ENCODE peak calls at places on chromosomes 3 and 15, in six cellular contexts. I, H, X, B, K and Y are unnamed samples.

GRCh38 chr3:176562381-176562780 is 634.9 kb downstream of the TBL1XR1 start:
- DNase-seq in I (no peak), H (no peak), X (no peak), B (no peak), K (no peak), Y (no peak)

GRCh38 chr15:41487802-41488201 is 5.9 kb upstream of the ITPKA start:
- DNase-seq in I (no peak), H (no peak), X (no peak), B (no peak), K (no peak), Y (no peak)

GRCh38 chr3:23800731-23801130 is 5.0 kb upstream of the UBE2E1 start:
- DNase-seq in I (peak), H (peak), X (no peak), B (no peak), K (no peak), Y (no peak)

GRCh38 chr3:126434931-126435411 is 40.3 kb downstream of the CFAP100 start:
- DNase-seq in I (no peak), H (no peak), X (no peak), B (no peak), K (peak), Y (no peak)

GRCh38 chr3:134666052-134666451 is 15.2 kb upstream of the KY start:
- DNase-seq in I (no peak), H (no peak), X (no peak), B (no peak), K (no peak), Y (no peak)

GRCh38 chr15:99928429-99928981 is 195.3 kb upstream of the LYSMD4 start:
- DNase-seq in I (peak), H (peak), X (peak), B (peak), K (peak), Y (peak)

GRCh38 chr3:45946307-45946706 is 3.0 kb downstream of the CXCR6 start:
- DNase-seq in I (no peak), H (no peak), X (no peak), B (no peak), K (no peak), Y (no peak)

GRCh38 chr3:126554560-126555525 is 3.9 kb downstream of the C3orf22 start:
- DNase-seq in I (no peak), H (no peak), X (peak), B (peak), K (peak), Y (peak)

GRCh38 chr3:9669277-9669676 is 20.0 kb downstream of the MTMR14 start:
- DNase-seq in I (no peak), H (no peak), X (no peak), B (no peak), K (no peak), Y (no peak)

GRCh38 chr3:104908761-104909160 is 457.9 kb upstream of the ALCAM start:
- DNase-seq in I (no peak), H (no peak), X (no peak), B (no peak), K (no peak), Y (no peak)

GRCh38 chr15:94671845-94672524 is 440.6 kb downstream of the MCTP2 start:
- DNase-seq in I (no peak), H (peak), X (no peak), B (no peak), K (no peak), Y (peak)

GRCh38 chr3:197309528-197310361 is 11.3 kb upstream of the DLG1 start:
- DNase-seq in I (peak), H (no peak), X (no peak), B (no peak), K (no peak), Y (peak)

GRCh38 chr15:73325191-73325980 is 43.4 kb downstream of the HCN4 start:
- DNase-seq in I (no peak), H (peak), X (no peak), B (no peak), K (no peak), Y (no peak)

GRCh38 chr3:83034806-83035703 is 1273.6 kb upstream of the GBE1 start:
- DNase-seq in I (no peak), H (no peak), X (no peak), B (no peak), K (no peak), Y (no peak)

GRCh38 chr3:127694467-127695215 is 21.9 kb downstream of the ABTB1 start:
- DNase-seq in I (peak), H (peak), X (no peak), B (peak), K (peak), Y (peak)

GRCh38 chr3:59451041-59451763 is 401.4 kb upstream of the CFAP20DC start:
- DNase-seq in I (no peak), H (no peak), X (no peak), B (peak), K (no peak), Y (no peak)

GRCh38 chr15:75431250-75431649 is 20.2 kb downstream of the SIN3A start:
- DNase-seq in I (no peak), H (no peak), X (no peak), B (no peak), K (no peak), Y (no peak)

GRCh38 chr3:10450494-10451440 is 54.6 kb downstream of the ATP2B2 start:
- DNase-seq in I (no peak), H (no peak), X (no peak), B (no peak), K (no peak), Y (no peak)

GRCh38 chr3:60536420-60536819 is 714.8 kb downstream of the FHIT start:
- DNase-seq in I (no peak), H (no peak), X (no peak), B (no peak), K (no peak), Y (no peak)

GRCh38 chr15:89090791-89091666 is 2.8 kb downstream of the ABHD2 start:
- DNase-seq in I (no peak), H (peak), X (peak), B (peak), K (peak), Y (peak)

GRCh38 chr3:195150194-195151118 is 120.5 kb downstream of the XXYLT1 start:
- DNase-seq in I (no peak), H (no peak), X (no peak), B (peak), K (peak), Y (peak)

GRCh38 chr15:68612979-68613740 is 34.4 kb downstream of the CORO2B start:
- DNase-seq in I (no peak), H (peak), X (no peak), B (no peak), K (no peak), Y (no peak)

GRCh38 chr3:180408654-180409053 is 193.3 kb upstream of the TTC14 start:
- DNase-seq in I (no peak), H (peak), X (no peak), B (no peak), K (no peak), Y (no peak)

GRCh38 chr3:149501524-149501923 is 27.0 kb downstream of the TM4SF4 start:
- DNase-seq in I (no peak), H (no peak), X (no peak), B (no peak), K (no peak), Y (no peak)

GRCh38 chr3:9503283-9503682 is 50.3 kb downstream of the LHFPL4 start:
- DNase-seq in I (peak), H (peak), X (peak), B (peak), K (peak), Y (peak)

GRCh38 chr3:71407833-71408232 is 175.7 kb downstream of the FOXP1 start:
- DNase-seq in I (no peak), H (no peak), X (no peak), B (no peak), K (no peak), Y (no peak)

GRCh38 chr3:63043631-63044030 is 168.4 kb upstream of the CADPS start:
- DNase-seq in I (no peak), H (peak), X (no peak), B (peak), K (no peak), Y (peak)

GRCh38 chr3:84125201-84125721 is 833.5 kb upstream of the CADM2 start:
- DNase-seq in I (no peak), H (no peak), X (no peak), B (no peak), K (no peak), Y (no peak)

GRCh38 chr3:62833538-62833937 is 41.7 kb downstream of the CADPS start:
- DNase-seq in I (no peak), H (peak), X (no peak), B (no peak), K (no peak), Y (no peak)

DNA sequence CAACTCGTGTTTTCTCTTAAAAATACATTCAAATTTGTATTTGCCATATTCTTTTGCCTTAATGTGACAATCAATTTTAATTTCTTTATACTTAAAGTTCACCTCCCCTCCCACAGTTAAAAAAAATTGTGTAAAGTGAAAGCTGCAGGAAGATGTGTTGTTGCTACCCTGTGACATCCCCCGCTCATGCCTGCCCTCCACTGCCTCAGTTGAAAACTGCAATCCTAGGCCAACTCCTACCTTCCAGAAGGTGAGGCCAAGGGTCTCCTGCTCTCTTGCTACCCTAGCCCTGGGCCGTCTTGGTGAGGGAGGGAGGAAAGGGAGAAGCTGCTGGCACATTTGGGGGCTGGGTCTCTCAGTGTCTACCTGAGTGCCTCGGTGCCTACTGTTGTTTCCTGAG is 57.0 kb upstream of the CMTM7 start:
- DNase-seq in I (no peak), H (no peak), X (no peak), B (no peak), K (no peak), Y (no peak)
- TF ChIP-seq CTCF in I (peak), H (no peak), X (no peak), B (no peak), K (no peak), Y (no peak)

GRCh38 chr3:120452816-120453215 is 2.0 kb upstream of the FSTL1 start:
- DNase-seq in I (no peak), H (no peak), X (no peak), B (no peak), K (no peak), Y (no peak)

GRCh38 chr3:120450261-120450913 is 405 bp downstream of the FSTL1 start:
- DNase-seq in I (no peak), H (peak), X (no peak), B (peak), K (peak), Y (peak)

GRCh38 chr3:120449701-120450216 is 1.0 kb downstream of the FSTL1 start:
- DNase-seq in I (no peak), H (no peak), X (no peak), B (no peak), K (no peak), Y (no peak)

GRCh38 chr3:120451670-120452220 is 953 bp upstream of the FSTL1 start:
- DNase-seq in I (no peak), H (no peak), X (no peak), B (no peak), K (no peak), Y (no peak)

DNA sequence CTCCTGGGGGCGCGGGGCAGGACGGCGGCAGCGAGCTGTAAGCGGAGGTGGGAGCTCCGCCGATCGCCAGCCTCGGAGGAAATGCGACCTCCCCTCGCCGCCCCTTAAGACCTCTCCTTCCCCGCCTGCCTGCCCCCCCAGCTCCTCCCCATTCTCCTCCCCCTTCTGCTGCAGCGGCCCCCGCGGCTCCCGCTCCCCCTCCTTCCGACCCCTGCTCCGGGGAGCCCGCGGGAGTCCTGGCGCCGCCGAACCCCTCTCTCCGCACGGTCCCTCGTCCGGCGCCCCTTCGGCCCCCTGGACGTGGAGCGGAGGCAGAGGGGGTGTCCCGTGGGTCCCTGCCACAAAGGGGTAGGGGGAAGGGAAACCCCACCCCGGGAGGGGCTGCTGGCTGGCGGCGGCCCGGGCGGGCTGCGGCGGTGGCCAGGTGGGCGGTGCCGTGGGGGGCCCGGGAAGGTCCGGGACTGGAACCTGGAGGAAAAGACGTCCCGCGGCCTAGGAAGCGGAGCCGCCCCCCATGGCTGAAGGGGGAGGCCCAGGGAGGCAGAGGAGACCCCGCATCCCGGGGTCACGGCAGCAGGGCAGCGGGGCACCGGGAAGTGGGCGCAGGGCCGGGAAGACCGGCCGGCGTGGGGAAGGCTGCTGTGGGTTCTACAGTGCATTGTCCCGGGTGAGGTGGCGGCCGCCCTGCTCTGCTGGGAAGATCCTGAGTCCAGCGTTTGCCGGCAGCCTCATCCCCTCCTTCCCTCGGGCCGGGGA is at the start of gene FSTL1:
- DNase-seq in I (no peak), H (no peak), X (peak), B (peak), K (no peak), Y (peak)
- TF ChIP-seq POLR2A in I (no peak), H (peak), X (peak), B (peak), K (no peak), Y (peak)

GRCh38 chr15:28192772-28193171 is 93.7 kb upstream of the OCA2 start:
- DNase-seq in I (no peak), H (no peak), X (no peak), B (no peak), K (no peak), Y (no peak)

GRCh38 chr15:28190391-28191174 is 91.5 kb upstream of the OCA2 start:
- DNase-seq in I (no peak), H (no peak), X (no peak), B (no peak), K (no peak), Y (no peak)

DNA sequence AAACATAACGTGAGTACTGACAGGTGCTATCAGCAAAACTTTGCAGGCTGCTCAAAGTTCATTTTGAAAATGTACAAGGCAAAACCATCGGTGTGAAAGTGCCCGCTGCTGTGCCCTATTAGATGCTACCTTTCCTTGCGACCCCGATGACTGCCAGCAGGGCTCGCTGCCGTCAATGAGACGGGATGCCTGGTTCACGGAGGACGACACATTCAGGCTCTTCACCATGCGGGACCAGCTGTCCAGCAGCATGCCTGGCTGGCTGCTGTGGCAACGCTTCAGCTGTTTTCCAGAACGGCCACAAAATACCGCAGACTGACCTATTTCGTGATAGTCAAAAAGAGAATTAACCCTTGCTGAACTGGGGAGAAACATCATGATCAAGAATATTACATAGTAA is 92.7 kb upstream of the OCA2 start:
- DNase-seq in I (no peak), H (peak), X (no peak), B (peak), K (peak), Y (peak)
- TF ChIP-seq CTCF in I (no peak), H (no peak), X (no peak), B (peak), K (no peak), Y (peak)

GRCh38 chr3:152244156-152244888 is 24.4 kb upstream of the MBNL1 start:
- DNase-seq in I (no peak), H (no peak), X (no peak), B (no peak), K (no peak), Y (no peak)
- TF ChIP-seq POLR2A in I (no peak), H (no peak), X (no peak), B (peak), K (no peak), Y (no peak)

DNA sequence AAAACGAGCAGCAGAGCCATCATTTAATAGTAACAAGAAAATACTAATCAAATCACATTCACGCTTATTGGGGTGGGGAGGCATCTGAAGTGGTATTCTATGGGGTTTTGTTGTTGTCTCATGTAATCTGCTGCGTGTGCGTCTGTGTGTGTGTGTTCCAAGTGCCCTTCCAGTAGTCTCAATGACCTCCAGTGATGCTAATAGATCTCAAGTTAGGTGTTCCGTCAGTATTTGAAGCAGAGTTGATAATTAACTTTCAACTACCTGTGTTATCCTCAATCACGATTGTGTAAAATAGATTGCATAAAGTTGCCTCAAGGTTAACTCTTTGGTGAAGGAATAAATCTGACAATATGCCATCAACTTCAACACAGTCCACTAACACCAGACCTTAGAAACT is 375.0 kb downstream of the MECOM start:
- DNase-seq in I (no peak), H (no peak), X (no peak), B (no peak), K (no peak), Y (no peak)
- TF ChIP-seq CTCF in I (no peak), H (no peak), X (no peak), B (no peak), K (no peak), Y (no peak)